ENCODE peak calls at places on chromosomes 4 and X, in five cellular contexts. U, D, X, Q and K are unnamed samples.
A peak's percentile ranks its signal among the peaks of the same experiment; 100 is the strongest.

GRCh38 chr4:141301216-141301615 is 80.5 kb downstream of the ZNF330 start:
- DNase-seq in Q (no peak), U (no peak), X (no peak), D (no peak), K (no peak)

GRCh38 chrX:119145241-119145653 is 17.6 kb upstream of the KIAA1210 start:
- DNase-seq in X (no peak), Q (no peak), D (no peak), U (peak; percentile 30), K (no peak)

GRCh38 chr4:94678896-94679295 is 78.9 kb upstream of the BMPR1B start:
- DNase-seq in U (no peak), Q (peak; percentile 77), X (no peak), D (no peak), K (no peak)

GRCh38 chrX:11558972-11559371 is 106.7 kb downstream of the ARHGAP6 start:
- DNase-seq in X (peak; percentile 52), D (no peak), Q (no peak), U (peak; percentile 46), K (peak; percentile 6)

GRCh38 chrX:134469481-134469880 is 9.5 kb downstream of the HPRT1 start:
- DNase-seq in D (no peak), Q (no peak), U (peak; percentile 54), X (no peak), K (peak; percentile 45)

GRCh38 chr4:153468587-153468986 is 2.4 kb downstream of the TMEM131L start:
- DNase-seq in U (peak; percentile 64), D (peak; percentile 24), Q (no peak), X (peak; percentile 44), K (no peak)

GRCh38 chrX:149650162-149650561 is 18.6 kb upstream of the TMEM185A start:
- DNase-seq in X (no peak), Q (no peak), D (no peak), U (no peak), K (no peak)

GRCh38 chr4:53592686-53593641 is 1.7 kb upstream of the LNX1 start:
- DNase-seq in D (no peak), X (no peak), Q (no peak), U (peak; percentile 25), K (peak; percentile 47)

GRCh38 chr4:24624381-24624780 is 40.0 kb upstream of the DHX15 start:
- DNase-seq in U (no peak), D (no peak), X (no peak), Q (no peak), K (no peak)

GRCh38 chr4:173185832-173186545 is 17.4 kb downstream of the GALNT7 start:
- DNase-seq in X (no peak), D (no peak), Q (no peak), U (peak; percentile 21), K (no peak)

GRCh38 chr4:41359069-41359769 is 102.5 kb downstream of the UCHL1 start:
- DNase-seq in X (no peak), Q (no peak), D (peak; percentile 46), U (no peak), K (no peak)

GRCh38 chrX:37314526-37314925 is 34.6 kb upstream of the PRRG1 start:
- DNase-seq in D (no peak), U (no peak), X (no peak), Q (peak; percentile 27), K (peak; percentile 43)

GRCh38 chrX:1391370-1391706 is 575 bp downstream of the SLC25A6 start:
- DNase-seq in Q (peak; percentile 12), D (no peak), X (no peak), U (no peak), K (no peak)

GRCh38 chr4:73528171-73528570 is 46.6 kb downstream of the AFM start:
- DNase-seq in X (no peak), D (no peak), Q (no peak), U (no peak), K (no peak)

GRCh38 chr4:161252520-161253141 is 911.2 kb downstream of the FSTL5 start:
- DNase-seq in X (no peak), Q (no peak), D (no peak), U (peak; percentile 34), K (peak; percentile 33)

GRCh38 chr4:110678517-110678916 is 55.6 kb upstream of the PITX2 start:
- DNase-seq in U (no peak), D (no peak), Q (no peak), X (no peak), K (no peak)

GRCh38 chr4:72326692-72327632 is 242.1 kb downstream of the ADAMTS3 start:
- DNase-seq in D (peak; percentile 47), X (no peak), Q (no peak), U (peak; percentile 30), K (peak; percentile 32)

GRCh38 chr4:114807357-114807756 is 208.8 kb downstream of the UGT8 start:
- DNase-seq in D (no peak), Q (no peak), X (no peak), U (no peak), K (no peak)

GRCh38 chr4:53647547-53647946 is 56.3 kb upstream of the LNX1 start:
- DNase-seq in X (no peak), U (peak; percentile 38), Q (no peak), D (no peak), K (no peak)

GRCh38 chr4:110290511-110290910 is 92.1 kb upstream of the ELOVL6 start:
- DNase-seq in X (no peak), Q (no peak), U (no peak), D (no peak), K (no peak)

GRCh38 chrX:77572322-77572721 is 125.1 kb downstream of the FGF16 start:
- DNase-seq in Q (no peak), X (no peak), U (no peak), D (no peak), K (no peak)

GRCh38 chrX:96756491-96756890 is 71.8 kb downstream of the DIAPH2 start:
- DNase-seq in D (no peak), U (no peak), X (no peak), Q (no peak), K (no peak)

GRCh38 chr4:26753642-26754041 is 107.0 kb upstream of the STIM2 start:
- DNase-seq in D (no peak), X (no peak), Q (no peak), U (no peak), K (peak; percentile 61)

GRCh38 chr4:98565646-98566403 is 92.6 kb downstream of the TSPAN5 start:
- DNase-seq in Q (no peak), U (no peak), X (no peak), D (no peak), K (no peak)

GRCh38 chr4:153639556-153640475 is 44.3 kb upstream of the TLR2 start:
- DNase-seq in X (no peak), U (no peak), Q (no peak), D (no peak), K (no peak)

GRCh38 chrX:40012800-40013682 is 84.7 kb downstream of the BCOR start:
- DNase-seq in U (peak; percentile 91), Q (no peak), X (peak; percentile 34), D (peak; percentile 54), K (peak; percentile 81)

GRCh38 chr4:45199736-45200135 is 473.4 kb upstream of the GNPDA2 start:
- DNase-seq in D (no peak), Q (no peak), U (no peak), X (no peak), K (no peak)

GRCh38 chrX:80513620-80514019 is 93.4 kb downstream of the TENT5D start:
- DNase-seq in Q (no peak), X (no peak), D (no peak), U (no peak), K (no peak)

GRCh38 chrX:38799995-38800394 is 1.3 kb upstream of the MID1IP1 start:
- DNase-seq in X (peak; percentile 22), Q (no peak), D (no peak), U (peak; percentile 61), K (no peak)

GRCh38 chr4:106355193-106355592 is 13.4 kb downstream of the GIMD1 start:
- DNase-seq in X (no peak), D (no peak), Q (no peak), U (no peak), K (no peak)

GRCh38 chr4:8760561-8760960 is 111.1 kb downstream of the HMX1 start:
- DNase-seq in D (no peak), U (no peak), Q (no peak), X (no peak), K (no peak)

GRCh38 chr4:186144596-186145569 is 40.4 kb downstream of the FAM149A start:
- DNase-seq in Q (no peak), X (no peak), U (no peak), D (peak; percentile 16), K (peak; percentile 64)

GRCh38 chrX:115392871-115393270 is 103.4 kb downstream of the LUZP4 start:
- DNase-seq in D (no peak), Q (no peak), U (no peak), X (no peak), K (no peak)

GRCh38 chr4:26826721-26827120 is 33.9 kb upstream of the STIM2 start:
- DNase-seq in U (peak; percentile 99), D (no peak), Q (no peak), X (no peak), K (no peak)

GRCh38 chr4:76989391-76990061 is 40.0 kb downstream of the SEPTIN11 start:
- DNase-seq in U (no peak), X (peak; percentile 80), Q (no peak), D (no peak), K (no peak)

GRCh38 chrX:128458888-128459287 is 406.7 kb upstream of the ACTRT1 start:
- DNase-seq in D (no peak), U (no peak), X (no peak), Q (no peak), K (no peak)

GRCh38 chr4:72779256-72779655 is 210.2 kb upstream of the ADAMTS3 start:
- DNase-seq in U (no peak), Q (peak; percentile 31), D (no peak), X (no peak), K (peak; percentile 37)

GRCh38 chr4:184386271-184386781 is 88.0 kb downstream of the IRF2 start:
- DNase-seq in U (no peak), X (no peak), Q (no peak), D (peak; percentile 7), K (no peak)

GRCh38 chr4:169615467-169616106 is 3.2 kb upstream of the NEK1 start:
- DNase-seq in Q (no peak), D (no peak), U (no peak), X (no peak), K (no peak)